ENCODE peak calls at places on chromosomes 6 and 20, in four cellular contexts. W is foreskin fibroblast; C is iris pigment epithelial cell; L is stimulated activated CD4-positive, alpha-beta T cell treated with anti-CD3 and anti-CD28 coated beads, Interleukin-4, amount 100 ng/mL, for 48 hours. G is an unnamed sample.

GRCh38 chr20:34544109-34544793 is 14.3 kb upstream of the MAP1LC3A start:
- DNase-seq in W (no peak), C (no peak), L (no peak), G (no peak)

GRCh38 chr6:32070814-32071466 is 32.7 kb downstream of the CYP21A2 start:
- DNase-seq in W (no peak), C (no peak), L (no peak), G (no peak)

GRCh38 chr6:98942263-98942803 is 5.4 kb downstream of the FBXL4 start:
- DNase-seq in W (no peak), C (no peak), L (no peak), G (no peak)

GRCh38 chr6:29810371-29810770 is 17.3 kb upstream of the HLA-G start:
- DNase-seq in W (no peak), C (no peak), L (no peak), G (no peak)

GRCh38 chr20:63682384-63683139 is 13.9 kb upstream of the TNFRSF6B start:
- DNase-seq in W (peak; percentile 99), C (peak; percentile 95), L (no peak), G (peak; percentile 92)

GRCh38 chr20:43910564-43910963 is 4.1 kb upstream of the TOX2 start:
- DNase-seq in W (no peak), C (no peak), L (no peak), G (no peak)

GRCh38 chr6:112468359-112468758 is 121.2 kb downstream of the RFPL4B start:
- DNase-seq in W (no peak), C (peak; percentile 64), L (no peak), G (peak; percentile 23)

GRCh38 chr20:50563133-50563944 is 53.2 kb downstream of the PTPN1 start:
- DNase-seq in W (no peak), C (no peak), L (no peak), G (no peak)

GRCh38 chr6:123551939-123552707 is 84.6 kb downstream of the TRDN start:
- DNase-seq in W (no peak), C (no peak), L (no peak), G (no peak)

GRCh38 chr6:44000164-44000842 is 126.9 kb downstream of the MRPL14 start:
- DNase-seq in W (no peak), C (no peak), L (peak; percentile 38), G (no peak)

GRCh38 chr6:146785001-146785585 is 186.3 kb downstream of the ADGB start:
- DNase-seq in W (peak; percentile 7), C (peak; percentile 53), L (peak; percentile 7), G (no peak)

GRCh38 chr6:84227434-84228197 is at the start of gene CEP162:
- DNase-seq in W (peak; percentile 71), C (peak; percentile 85), L (peak; percentile 74), G (peak; percentile 91)

GRCh38 chr20:50055524-50056083 is 57.3 kb downstream of the UBE2V1 start:
- DNase-seq in W (no peak), C (no peak), L (no peak), G (no peak)

GRCh38 chr6:143513410-143513809 is 1.9 kb upstream of the FUCA2 start:
- DNase-seq in W (no peak), C (no peak), L (peak; percentile 38), G (peak; percentile 20)

GRCh38 chr6:105810922-105811482 is 275.1 kb upstream of the PRDM1 start:
- DNase-seq in W (no peak), C (no peak), L (no peak), G (no peak)

GRCh38 chr6:136737343-136738177 is 54.7 kb downstream of the MAP3K5 start:
- DNase-seq in W (no peak), C (peak; percentile 81), L (no peak), G (peak; percentile 57)

GRCh38 chr20:51399138-51399890 is 143.2 kb downstream of the NFATC2 start:
- DNase-seq in W (no peak), C (no peak), L (no peak), G (no peak)

GRCh38 chr6:118650500-118651281 is 700 bp downstream of the CEP85L start:
- DNase-seq in W (peak; percentile 53), C (peak; percentile 64), L (peak; percentile 39), G (peak; percentile 71)

GRCh38 chr6:130843575-130844320 is 16.5 kb downstream of the SMLR1 start:
- DNase-seq in W (peak; percentile 34), C (peak; percentile 29), L (no peak), G (peak; percentile 47)

GRCh38 chr6:79525272-79526100 is 11.7 kb downstream of the LCA5 start:
- DNase-seq in W (no peak), C (peak; percentile 85), L (no peak), G (no peak)

GRCh38 chr20:33667245-33668086 is 723 bp downstream of the ACTL10 start:
- DNase-seq in W (peak; percentile 74), C (peak; percentile 77), L (no peak), G (peak; percentile 39)

GRCh38 chr6:144415835-144416237 is 130.7 kb downstream of the UTRN start:
- DNase-seq in W (peak; percentile 91), C (peak; percentile 74), L (no peak), G (peak; percentile 20)

GRCh38 chr20:2729251-2729713 is 36.7 kb downstream of the EBF4 start:
- DNase-seq in W (no peak), C (no peak), L (no peak), G (no peak)

GRCh38 chr6:168908887-168909286 is 344.8 kb downstream of the THBS2 start:
- DNase-seq in W (peak; percentile 44), C (peak; percentile 79), L (no peak), G (peak; percentile 76)

GRCh38 chr6:98977606-98978292 is 30.0 kb upstream of the FBXL4 start:
- DNase-seq in W (no peak), C (no peak), L (no peak), G (no peak)

GRCh38 chr6:45494734-45495133 is 117.0 kb upstream of the SUPT3H start:
- DNase-seq in W (no peak), C (no peak), L (no peak), G (no peak)

GRCh38 chr20:36277546-36277945 is 28.6 kb upstream of the DLGAP4 start:
- DNase-seq in W (no peak), C (no peak), L (no peak), G (peak; percentile 7)

GRCh38 chr6:108560463-108561308 is at the start of gene FOXO3:
- DNase-seq in W (peak; percentile 92), C (peak; percentile 89), L (peak; percentile 29), G (peak; percentile 90)

GRCh38 chr6:47414517-47415167 is 62.9 kb upstream of the CD2AP start:
- DNase-seq in W (peak; percentile 16), C (peak; percentile 54), L (no peak), G (peak; percentile 45)

GRCh38 chr6:167244064-167244949 is 46.8 kb upstream of the UNC93A start:
- DNase-seq in W (no peak), C (no peak), L (no peak), G (no peak)

GRCh38 chr6:100460650-100461204 is 4.0 kb downstream of the SIM1 start:
- DNase-seq in W (no peak), C (no peak), L (no peak), G (peak; percentile 51)

GRCh38 chr20:38514947-38515346 is 42.3 kb downstream of the RALGAPB start:
- DNase-seq in W (no peak), C (no peak), L (no peak), G (no peak)

GRCh38 chr6:97068211-97068610 is 143.7 kb downstream of the KLHL32 start:
- DNase-seq in W (peak; percentile 10), C (peak; percentile 43), L (no peak), G (peak; percentile 28)

GRCh38 chr6:127866766-127867165 is 34.1 kb downstream of the THEMIS start:
- DNase-seq in W (no peak), C (no peak), L (no peak), G (no peak)

GRCh38 chr6:6696867-6697531 is 108.5 kb downstream of the LY86 start:
- DNase-seq in W (peak; percentile 21), C (peak; percentile 74), L (peak; percentile 47), G (peak; percentile 53)